ENCODE peak calls at places on chromosomes 3 and 15, in four cellular contexts. W, K, I and O are unnamed samples.

GRCh38 chr3:145188079-145188785 is 972.8 kb downstream of the PLOD2 start:
- DNase-seq in W (no peak), K (no peak), I (no peak), O (no peak)

GRCh38 chr15:70127797-70128756 is 30.4 kb upstream of the TLE3 start:
- DNase-seq in W (no peak), K (no peak), I (no peak), O (no peak)

GRCh38 chr3:140563206-140563605 is 114.7 kb upstream of the TRIM42 start:
- DNase-seq in W (no peak), K (no peak), I (no peak), O (no peak)

GRCh38 chr3:37855363-37855970 is 6.2 kb upstream of the CTDSPL start:
- DNase-seq in W (peak; percentile 79), K (peak; percentile 86), I (peak; percentile 87), O (peak; percentile 74)

GRCh38 chr3:65729553-65729952 is 309.2 kb downstream of the MAGI1 start:
- DNase-seq in W (no peak), K (peak; percentile 64), I (peak; percentile 18), O (no peak)

GRCh38 chr3:31491660-31492059 is 41.1 kb upstream of the STT3B start:
- DNase-seq in W (no peak), K (no peak), I (no peak), O (no peak)

GRCh38 chr3:12591456-12591855 is 34.6 kb downstream of the MKRN2 start:
- DNase-seq in W (no peak), K (no peak), I (no peak), O (no peak)

GRCh38 chr3:37400945-37401344 is 226.6 kb upstream of the LRRFIP2 start:
- DNase-seq in W (no peak), K (no peak), I (no peak), O (no peak)

GRCh38 chr15:81160312-81161214 is 26.5 kb downstream of the CFAP161 start:
- DNase-seq in W (no peak), K (peak; percentile 74), I (no peak), O (no peak)

GRCh38 chr15:43876872-43877271 is 50.1 kb downstream of the WDR76 start:
- DNase-seq in W (no peak), K (no peak), I (no peak), O (no peak)

DNA sequence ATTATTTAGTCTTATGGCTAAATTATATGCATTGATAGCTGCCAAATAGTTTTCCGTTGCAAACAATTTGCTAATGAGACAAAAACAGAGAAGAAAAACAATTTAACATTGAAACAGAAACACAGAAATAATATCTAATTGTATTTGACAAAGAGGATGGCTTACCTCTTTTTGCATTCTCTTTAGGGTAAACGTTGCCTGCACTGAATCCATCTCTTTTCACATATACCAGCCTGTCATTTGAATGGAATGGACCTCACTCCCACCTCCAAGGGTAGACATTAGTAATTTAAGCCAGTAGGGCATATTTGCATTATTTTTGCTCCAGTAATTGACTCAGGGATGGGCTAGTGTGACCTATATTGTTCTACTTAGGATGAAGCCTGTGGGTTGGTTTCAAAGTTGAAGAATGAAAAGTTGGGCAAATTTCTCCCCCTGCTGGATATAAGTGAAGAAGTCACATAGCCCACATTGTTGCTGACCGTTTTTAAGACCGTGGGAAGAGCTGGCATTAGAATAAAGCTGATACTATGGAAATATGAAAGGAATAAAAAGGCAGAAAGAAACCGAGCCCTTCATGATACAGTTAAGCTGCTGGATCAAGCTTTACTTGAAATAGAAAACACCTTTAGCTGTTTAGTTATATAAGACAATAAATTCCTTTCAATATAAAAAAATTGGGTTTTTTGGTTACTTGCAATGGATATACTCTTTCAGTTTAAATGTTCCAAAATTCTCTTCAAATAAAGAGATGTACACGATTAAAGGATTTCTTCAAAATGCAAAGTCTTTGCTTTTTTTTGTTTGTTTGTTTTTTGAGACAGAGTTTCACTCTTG is 26.9 kb downstream of the PIERCE2 start:
- DNase-seq in W (no peak), K (no peak), I (peak; percentile 26), O (no peak)
- TF ChIP-seq CTCF in W (peak; percentile 69), K (no peak), I (peak; percentile 48), O (peak; percentile 67)

GRCh38 chr3:9780451-9780797 is 10.7 kb upstream of the CAMK1 start:
- DNase-seq in W (no peak), K (no peak), I (no peak), O (no peak)
- H3K27ac ChIP-seq in W (no peak overlapping the region), K (peak overlapping the region; percentile 23), I (no peak overlapping the region), O (peak overlapping the region; percentile 49)

GRCh38 chr3:14297305-14297704 is 105.1 kb upstream of the SLC6A6 start:
- DNase-seq in W (no peak), K (no peak), I (no peak), O (no peak)
- H3K27me3 ChIP-seq in W (no peaks in the 10 kb centered on the region), K (no peaks in the 10 kb centered on the region), I (no peaks in the 10 kb centered on the region), O (no peaks in the 10 kb centered on the region)

GRCh38 chr3:48439820-48440589 is at the start of the genes CCDC51 and TMA7:
- DNase-seq in W (peak; percentile 99), K (peak; percentile 98), I (peak; percentile 99), O (peak; percentile 96)
- TF ChIP-seq CTCF in W (no peak), K (no peak), I (no peak), O (no peak)

DNA sequence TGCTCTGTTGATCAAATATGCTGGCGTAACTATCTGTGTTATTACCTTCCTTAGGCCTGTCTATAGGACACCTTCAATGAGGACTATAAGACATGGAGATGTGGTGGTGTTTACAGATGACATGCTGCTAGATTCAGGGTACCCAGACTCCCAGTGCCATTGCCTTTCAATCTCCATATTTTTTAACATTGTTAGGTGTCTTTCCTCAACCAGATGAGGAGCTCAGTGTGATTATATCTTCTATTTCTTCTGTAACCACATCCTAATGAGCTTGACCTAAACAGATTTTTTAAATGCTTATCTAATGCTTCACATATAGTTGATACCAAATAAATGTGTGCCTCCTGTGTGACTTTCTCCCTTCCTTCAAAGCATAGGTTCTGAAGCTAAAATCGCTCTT is 730.1 kb upstream of the NR2F2 start:
- DNase-seq in W (no peak), K (no peak), I (no peak), O (no peak)
- H3K27ac ChIP-seq in W (no peak overlapping the region), K (no peak overlapping the region), I (no peak overlapping the region), O (no peak overlapping the region)

DNA sequence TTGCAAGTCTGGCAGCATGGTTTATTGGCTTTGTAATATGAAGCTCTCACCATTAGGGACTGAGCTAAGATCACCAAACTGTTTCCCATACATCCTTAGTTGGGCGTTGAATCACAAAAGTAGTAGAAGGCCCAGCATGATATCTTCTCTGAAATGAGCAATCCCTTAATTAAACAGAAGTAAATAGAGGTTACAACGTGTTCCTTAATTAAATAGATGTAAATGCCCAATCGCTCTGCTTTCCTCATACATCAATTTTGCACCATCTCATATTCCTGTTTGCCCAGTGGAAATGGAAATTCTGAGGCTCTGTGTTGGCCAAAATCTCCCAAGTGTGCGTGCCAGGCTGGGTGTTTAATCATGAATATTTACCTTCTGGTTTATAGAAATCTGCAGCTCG is 107.5 kb upstream of the FOXB1 start:
- DNase-seq in W (no peak), K (no peak), I (no peak), O (no peak)
- H3K27me3 ChIP-seq in W (no peaks in the 10 kb centered on the region), K (peaks cover 6% of the 10 kb centered on the region), I (no peaks in the 10 kb centered on the region), O (peaks cover 7% of the 10 kb centered on the region)

DNA sequence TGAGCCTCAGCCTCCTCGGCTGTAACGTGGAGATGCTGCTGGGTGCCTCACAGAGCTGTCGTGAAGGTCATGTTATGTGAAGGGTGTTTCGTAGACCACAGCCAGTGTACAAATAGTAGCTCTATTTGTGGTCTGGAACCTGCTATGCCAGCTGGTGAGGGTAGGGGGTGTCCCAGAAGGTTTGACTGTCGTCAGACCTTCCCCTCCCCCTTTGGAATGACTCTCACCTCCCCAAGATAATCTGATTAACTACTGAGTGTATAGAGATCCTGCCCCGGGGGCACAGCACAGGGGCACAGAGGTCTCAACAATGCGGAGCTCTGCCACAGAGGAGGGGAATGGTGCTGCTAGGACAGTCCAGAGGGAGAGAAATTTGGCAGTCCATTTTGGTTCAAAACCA is 20.5 kb downstream of the FGD5 start:
- DNase-seq in W (peak; percentile 30), K (no peak), I (no peak), O (no peak)
- TF ChIP-seq CTCF in W (peak; percentile 34), K (no peak), I (no peak), O (no peak)

DNA sequence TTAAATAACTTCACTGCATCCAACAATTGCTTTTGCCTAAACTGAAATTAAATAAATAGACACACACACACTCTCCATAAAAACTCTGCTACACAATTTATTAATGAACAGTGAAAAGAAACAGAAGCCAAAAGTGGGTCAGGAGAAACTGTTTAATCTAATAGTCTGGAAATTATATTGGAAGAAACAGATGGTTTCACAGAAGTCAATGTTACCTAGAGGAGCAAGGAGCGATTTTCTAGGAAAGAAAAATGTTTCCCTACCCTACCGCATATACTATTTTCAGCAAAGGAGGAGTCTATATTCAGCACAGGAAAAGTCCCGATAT is 32.0 kb downstream of the RFTN1 start:
- DNase-seq in W (no peak), K (no peak), I (no peak), O (no peak)
- H3K27ac ChIP-seq in W (no peak overlapping the region), K (peak overlapping the region; percentile 55), I (peak overlapping the region; percentile 19), O (peak overlapping the region; percentile 56)

GRCh38 chr3:150877303-150877702 is 27.9 kb downstream of the MINDY4B start:
- DNase-seq in W (no peak), K (no peak), I (no peak), O (no peak)

GRCh38 chr3:150878290-150878689 is 26.9 kb downstream of the MINDY4B start:
- DNase-seq in W (no peak), K (no peak), I (no peak), O (no peak)

GRCh38 chr3:150875548-150875947 is 29.7 kb downstream of the MINDY4B start:
- DNase-seq in W (no peak), K (no peak), I (no peak), O (no peak)

GRCh38 chr3:150874666-150875219 is 30.5 kb downstream of the MINDY4B start:
- DNase-seq in W (no peak), K (no peak), I (no peak), O (no peak)

GRCh38 chr3:150876866-150877265 is 28.4 kb downstream of the MINDY4B start:
- DNase-seq in W (no peak), K (no peak), I (no peak), O (no peak)
- H3K27me3 ChIP-seq in W (no peaks in the 10 kb centered on the region), K (no peaks in the 10 kb centered on the region), I (no peaks in the 10 kb centered on the region), O (no peaks in the 10 kb centered on the region)

GRCh38 chr3:185718736-185719456 is 105.9 kb downstream of the IGF2BP2 start:
- DNase-seq in W (no peak), K (no peak), I (no peak), O (no peak)

GRCh38 chr3:185717121-185717520 is 107.7 kb downstream of the IGF2BP2 start:
- DNase-seq in W (no peak), K (no peak), I (no peak), O (no peak)

GRCh38 chr3:185716436-185717090 is 108.3 kb downstream of the IGF2BP2 start:
- DNase-seq in W (no peak), K (no peak), I (peak; percentile 59), O (no peak)

GRCh38 chr3:185720326-185720725 is 104.5 kb downstream of the IGF2BP2 start:
- DNase-seq in W (no peak), K (no peak), I (no peak), O (no peak)

DNA sequence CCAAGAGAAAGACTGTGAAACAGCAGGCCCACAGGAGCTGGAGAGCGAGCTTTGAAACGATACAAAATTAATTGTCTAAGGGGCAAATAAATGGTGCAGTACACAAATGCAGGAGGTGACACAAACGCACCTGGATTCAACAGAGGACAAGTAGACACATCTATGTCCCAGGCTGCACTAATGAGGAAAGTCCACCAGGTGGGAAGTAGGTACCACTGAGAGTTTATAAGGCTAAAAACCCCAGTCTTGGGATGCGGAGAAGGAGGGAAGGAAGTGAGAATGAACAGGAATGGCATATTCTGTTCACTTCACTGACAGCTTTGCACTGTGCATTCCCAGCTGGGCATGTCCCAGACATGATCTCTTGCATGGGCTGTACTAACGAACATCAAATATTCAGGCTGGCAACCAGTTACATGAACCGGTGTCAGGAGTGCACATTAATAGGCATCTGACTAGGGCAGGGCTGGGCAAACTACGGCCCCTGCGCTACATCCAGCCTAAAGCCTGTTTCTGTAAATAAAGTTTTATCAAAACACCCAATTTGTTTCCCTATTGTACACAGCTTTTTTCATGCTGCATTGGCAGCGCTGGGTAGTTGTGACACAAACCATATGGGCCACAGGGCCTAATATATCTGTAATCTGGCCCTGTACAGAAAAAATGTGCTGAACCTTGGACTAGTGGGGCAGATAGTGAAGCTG is 107.1 kb downstream of the IGF2BP2 start:
- DNase-seq in W (no peak), K (no peak), I (no peak), O (no peak)
- TF ChIP-seq CTCF in W (peak; percentile 41), K (no peak), I (no peak), O (no peak)